ENCODE peak calls at places on chromosome 1, in seven cellular contexts. M is endothelial cell; F is activated CD4-positive, CD25-positive, alpha-beta regulatory T cell treated with anti-CD3 and anti-CD28 coated beads, Interleukin-2, amount 50 U/mL, for 72 hours; Q is NCI-H1092; C is HFF-Myc; P is CD8-positive, alpha-beta memory T cell; Z is cardiac muscle cell. W is an unnamed sample.

GRCh38 chr1:201396859-201397464 is 2.2 kb downstream of the LAD1 start:
- DNase-seq in C (no peak), F (no peak), P (no peak), M (no peak), Z (no peak), Q (no peak), W (no peak)

GRCh38 chr1:9793291-9793690 is 30.5 kb downstream of the CLSTN1 start:
- DNase-seq in Z (no peak), M (no peak), C (no peak), F (no peak), P (no peak), Q (no peak), W (no peak)

GRCh38 chr1:99934801-99935200 is 35.0 kb upstream of the SLC35A3 start:
- DNase-seq in Q (no peak), F (no peak), P (no peak), Z (no peak), C (no peak), M (no peak), W (no peak)

GRCh38 chr1:245765241-245766000 is 610.6 kb downstream of the KIF26B start:
- DNase-seq in F (no peak), C (peak), Q (no peak), M (no peak), Z (peak), P (no peak), W (peak)

GRCh38 chr1:94336991-94337390 is 81.2 kb upstream of the ABCD3 start:
- DNase-seq in F (no peak), Z (no peak), P (no peak), Q (no peak), C (no peak), M (no peak), W (no peak)

GRCh38 chr1:222769181-222769580 is 32.2 kb downstream of the FAM177B start:
- DNase-seq in C (no peak), M (no peak), Z (no peak), F (no peak), Q (no peak), P (no peak), W (no peak)

GRCh38 chr1:164524810-164525209 is 34.2 kb upstream of the PBX1 start:
- DNase-seq in F (no peak), Z (peak), Q (no peak), M (no peak), P (no peak), C (peak), W (no peak)

GRCh38 chr1:22810378-22810777 is 99.7 kb downstream of the EPHB2 start:
- DNase-seq in P (no peak), C (no peak), F (no peak), Z (no peak), Q (no peak), M (no peak), W (no peak)

GRCh38 chr1:117312453-117313138 is 54.7 kb upstream of the MAN1A2 start:
- DNase-seq in P (no peak), F (no peak), Q (no peak), C (no peak), Z (peak), M (no peak), W (peak)

GRCh38 chr1:81435175-81435574 is 365.6 kb upstream of the ADGRL2 start:
- DNase-seq in F (no peak), C (no peak), Q (no peak), Z (peak), M (no peak), P (no peak), W (no peak)

GRCh38 chr1:66943361-66943969 is 18.7 kb downstream of the MIER1 start:
- DNase-seq in F (no peak), Q (no peak), P (no peak), Z (no peak), M (no peak), C (no peak), W (no peak)

GRCh38 chr1:157419845-157420542 is 132.3 kb downstream of the FCRL5 start:
- DNase-seq in F (no peak), M (no peak), C (no peak), Z (no peak), Q (no peak), P (no peak), W (no peak)

GRCh38 chr1:155931332-155932038 is 2.7 kb downstream of the KHDC4 start:
- DNase-seq in Q (no peak), C (no peak), Z (no peak), M (no peak), F (no peak), P (no peak), W (no peak)

GRCh38 chr1:14572861-14573260 is 25.6 kb upstream of the KAZN start:
- DNase-seq in P (no peak), F (no peak), C (no peak), Z (no peak), Q (no peak), M (no peak), W (no peak)

GRCh38 chr1:172145231-172145651 is 275.2 kb upstream of the C1orf105 start:
- DNase-seq in Z (peak), C (peak), Q (no peak), P (no peak), F (no peak), M (no peak), W (no peak)

GRCh38 chr1:94679336-94680007 is 137.9 kb upstream of the F3 start:
- DNase-seq in F (no peak), C (no peak), M (no peak), Q (no peak), P (no peak), Z (peak), W (no peak)

GRCh38 chr1:207917086-207917485 is 6.2 kb upstream of the CD34 start:
- DNase-seq in F (no peak), P (no peak), C (no peak), M (no peak), Z (no peak), Q (no peak), W (no peak)

GRCh38 chr1:221761354-221762002 is 19.6 kb upstream of the DUSP10 start:
- DNase-seq in Q (no peak), Z (no peak), C (no peak), P (no peak), M (no peak), F (no peak), W (no peak)

GRCh38 chr1:214902636-214903320 is 179.8 kb upstream of the KCNK2 start:
- DNase-seq in P (no peak), F (no peak), M (no peak), C (no peak), Z (peak), Q (no peak), W (peak)